ENCODE peak calls at places on chromosomes 5 and 9, in eight cellular contexts. K, A, T, X, B, Z, I and F are unnamed samples. For H3K9me3, the result is how much of the 10 kb centered on the place peaks cover.

GRCh38 chr9:71677209-71677608 is 91.1 kb downstream of the CEMIP2 start:
- DNase-seq in A (no peak), I (no peak), Z (no peak), B (no peak), T (no peak), X (no peak), K (no peak), F (no peak)

GRCh38 chr9:86549434-86549833 is 195.2 kb upstream of the TUT7 start:
- DNase-seq in K (peak), X (no peak), B (no peak), A (no peak), T (no peak), Z (no peak), I (peak), F (no peak)

GRCh38 chr9:89549031-89549644 is 51.2 kb upstream of the SEMA4D start:
- DNase-seq in B (peak), K (peak), Z (peak), T (peak), X (peak), I (peak), A (peak), F (peak)

GRCh38 chr9:6757132-6757987 is at the start of gene KDM4C:
- DNase-seq in I (peak), Z (peak), X (peak), T (peak), A (peak), K (peak), B (peak), F (peak)

GRCh38 chr5:68299575-68299974 is 84.0 kb downstream of the PIK3R1 start:
- DNase-seq in I (peak), B (no peak), A (no peak), T (no peak), Z (no peak), X (no peak), K (no peak), F (no peak)

GRCh38 chr9:131670247-131670681 is 69.6 kb downstream of the RAPGEF1 start:
- DNase-seq in B (no peak), K (no peak), A (no peak), T (no peak), Z (no peak), X (peak), I (no peak), F (no peak)

GRCh38 chr5:134122530-134122929 is 8.0 kb downstream of the TCF7 start:
- DNase-seq in B (no peak), I (no peak), Z (peak), A (no peak), K (no peak), T (no peak), X (no peak), F (peak)

GRCh38 chr5:154575869-154576806 is 98.1 kb upstream of the HAND1 start:
- DNase-seq in X (no peak), K (no peak), A (no peak), B (no peak), I (peak), Z (no peak), T (peak), F (no peak)

GRCh38 chr5:68376931-68377330 is 161.4 kb downstream of the PIK3R1 start:
- DNase-seq in K (peak), A (no peak), X (no peak), Z (no peak), I (peak), T (no peak), B (no peak), F (no peak)

GRCh38 chr9:115362101-115362500 is 244.1 kb upstream of the TNC start:
- DNase-seq in A (no peak), T (no peak), B (no peak), I (no peak), X (no peak), K (no peak), Z (no peak), F (no peak)

GRCh38 chr9:123074627-123075026 is 41.2 kb downstream of the GPR21 start:
- DNase-seq in T (no peak), A (no peak), Z (no peak), K (no peak), X (no peak), I (no peak), B (no peak), F (no peak)

GRCh38 chr5:173010547-173011464 is 27.2 kb downstream of the ATP6V0E1 start:
- DNase-seq in B (no peak), K (peak), Z (no peak), A (peak), T (peak), I (no peak), X (peak), F (no peak)

GRCh38 chr5:411728-412127 is 31.2 kb upstream of the EXOC3 start:
- DNase-seq in T (no peak), B (peak), I (no peak), K (no peak), X (no peak), Z (no peak), A (no peak), F (no peak)

GRCh38 chr5:116824751-116825438 is 250.3 kb upstream of the SEMA6A start:
- DNase-seq in K (no peak), I (no peak), X (no peak), Z (no peak), A (no peak), B (no peak), T (no peak), F (no peak)

GRCh38 chr5:176771102-176771845 is 39.1 kb upstream of the UNC5A start:
- DNase-seq in B (no peak), A (no peak), Z (no peak), K (no peak), X (no peak), T (no peak), I (no peak), F (no peak)

GRCh38 chr9:15373201-15373530 is 49.5 kb upstream of the SNAPC3 start:
- DNase-seq in T (no peak), A (no peak), X (no peak), K (peak), B (no peak), Z (no peak), I (peak), F (no peak)

GRCh38 chr9:123376218-123377071 is 20.4 kb downstream of the CRB2 start:
- DNase-seq in Z (no peak), X (no peak), T (no peak), I (no peak), K (no peak), A (no peak), B (no peak), F (no peak)

GRCh38 chr5:177275883-177276282 is 27.6 kb downstream of the RAB24 start:
- DNase-seq in T (no peak), B (no peak), I (no peak), X (no peak), A (no peak), K (no peak), Z (no peak), F (no peak)

GRCh38 chr5:179355976-179356968 is 11.0 kb upstream of the ADAMTS2 start:
- DNase-seq in K (peak), B (peak), A (no peak), T (no peak), I (peak), X (peak), Z (no peak), F (no peak)

GRCh38 chr9:7316967-7317366 is 482.6 kb downstream of the DMAC1 start:
- DNase-seq in T (no peak), K (no peak), A (no peak), I (no peak), B (no peak), X (no peak), Z (no peak), F (no peak)

GRCh38 chr5:112186401-112186990 is 232.6 kb downstream of the EPB41L4A start:
- DNase-seq in T (peak), I (peak), Z (no peak), X (peak), K (peak), B (no peak), A (no peak), F (no peak)

GRCh38 chr5:124162782-124163532 is 583.5 kb downstream of the ZNF608 start:
- DNase-seq in A (no peak), T (no peak), I (peak), B (no peak), Z (no peak), K (no peak), X (no peak), F (no peak)

GRCh38 chr5:33315170-33315569 is 125.6 kb upstream of the TARS1 start:
- DNase-seq in X (no peak), B (no peak), K (peak), I (peak), A (no peak), Z (no peak), T (no peak), F (no peak)

GRCh38 chr5:131579917-131580671 is 54.9 kb downstream of the RAPGEF6 start:
- DNase-seq in K (no peak), Z (no peak), X (no peak), A (no peak), B (no peak), I (no peak), T (no peak), F (no peak)

GRCh38 chr5:56025303-56025885 is 30.6 kb upstream of the IL6ST start:
- DNase-seq in Z (no peak), T (peak), B (no peak), K (no peak), A (no peak), I (peak), X (no peak), F (no peak)

GRCh38 chr5:128632264-128632663 is 94.2 kb upstream of the FBN2 start:
- DNase-seq in B (no peak), I (no peak), K (peak), A (no peak), X (no peak), Z (no peak), T (no peak), F (no peak)

GRCh38 chr5:136522217-136522956 is 157.0 kb upstream of the TRPC7 start:
- DNase-seq in X (no peak), K (no peak), Z (no peak), T (no peak), B (no peak), A (no peak), I (no peak), F (no peak)

GRCh38 chr5:1743769-1744085 is 55.9 kb downstream of the MRPL36 start:
- DNase-seq in I (no peak), B (no peak), X (no peak), Z (no peak), A (no peak), K (no peak), T (no peak), F (no peak)

GRCh38 chr9:23342296-23342695 is 483.7 kb downstream of the ELAVL2 start:
- DNase-seq in X (no peak), I (peak), B (no peak), A (no peak), T (no peak), Z (no peak), K (peak), F (no peak)

GRCh38 chr5:126600631-126601511 is at the start of gene PHAX:
- DNase-seq in X (peak), T (peak), I (peak), K (peak), A (peak), B (peak), Z (peak), F (peak)

GRCh38 chr9:3342159-3342777 is 183.5 kb downstream of the RFX3 start:
- DNase-seq in A (no peak), T (no peak), X (no peak), I (peak), Z (no peak), K (peak), B (no peak), F (no peak)

GRCh38 chr9:97046228-97046627 is 7.3 kb upstream of the CTSV start:
- DNase-seq in K (peak), Z (no peak), I (no peak), X (no peak), B (peak), T (peak), A (no peak), F (no peak)

GRCh38 chr5:9015250-9015936 is 530.5 kb downstream of the SEMA5A start:
- DNase-seq in I (peak), A (no peak), K (peak), Z (no peak), X (no peak), T (no peak), B (no peak), F (no peak)

GRCh38 chr9:120710110-120710981 is 3.9 kb downstream of the MEGF9 start:
- DNase-seq in B (no peak), Z (peak), X (no peak), K (peak), T (no peak), I (peak), A (no peak), F (no peak)

GRCh38 chr5:54718647-54719046 is 201.1 kb downstream of the SNX18 start:
- DNase-seq in Z (no peak), A (no peak), T (no peak), I (no peak), B (no peak), X (peak), K (peak), F (no peak)

DNA sequence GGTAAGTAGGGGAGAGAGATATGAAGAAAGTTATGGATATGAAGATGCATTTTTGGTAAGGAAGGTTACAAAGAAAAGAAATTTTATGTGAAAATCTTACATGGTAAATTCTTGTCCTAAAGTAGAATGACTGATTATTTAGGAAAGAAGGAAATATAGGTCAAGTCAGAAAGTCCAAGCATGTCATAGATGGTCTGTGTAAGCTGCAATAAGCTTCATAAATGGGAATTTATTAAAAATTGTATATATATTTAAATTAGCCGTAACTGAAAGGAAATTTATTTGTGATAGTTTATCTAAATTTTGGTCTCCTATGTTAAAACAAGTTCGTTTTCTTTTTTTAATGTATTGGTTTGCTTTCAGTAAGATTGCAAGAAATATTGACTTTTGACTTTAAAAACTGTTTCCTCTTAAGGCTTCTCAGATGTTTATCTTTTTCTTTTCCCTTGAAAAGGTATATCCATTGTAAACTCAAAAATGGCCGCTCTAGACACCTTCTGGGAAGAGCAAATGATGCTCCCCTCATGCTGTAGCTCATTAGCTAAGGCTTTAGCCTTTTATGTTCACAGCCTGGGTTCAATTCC is 46.8 kb upstream of the HAPLN1 start:
- DNase-seq in B (no peak), I (no peak), K (no peak), X (no peak), A (peak), Z (no peak), T (no peak), F (no peak)
- H3K9me3 ChIP-seq in B (under half), I (under half), K (under half), X (under half), A (under half), Z (under half), T (under half), F (under half)

DNA sequence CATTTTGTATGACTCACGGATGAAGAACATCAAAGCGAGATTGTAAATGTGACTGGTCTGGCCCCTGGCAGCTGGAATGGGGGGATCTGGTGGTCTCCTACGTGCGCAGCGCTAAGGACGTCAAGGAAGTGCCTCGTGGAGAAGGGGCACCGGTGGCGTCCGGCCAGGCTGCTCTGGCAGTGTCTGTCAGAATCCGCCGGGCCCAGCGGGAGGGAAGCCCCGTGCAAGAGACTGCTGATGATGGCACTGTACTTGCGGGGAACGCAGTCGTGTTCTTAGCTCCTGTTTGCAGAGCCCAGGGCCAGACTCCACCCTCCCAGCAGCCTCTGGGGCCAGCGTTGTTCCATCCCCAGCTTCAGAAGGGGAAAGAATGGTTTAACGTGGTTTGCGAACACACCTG is 75.5 kb downstream of the COL5A1 start:
- DNase-seq in K (no peak), A (no peak), I (no peak), X (no peak), B (no peak), T (no peak), Z (no peak), F (no peak)
- H3K9me3 ChIP-seq in K (under half), A (under half), I (under half), X (under half), B (under half), T (under half), Z (under half), F (under half)

GRCh38 chr5:25160851-25161348 is 516.1 kb upstream of the CDH10 start:
- DNase-seq in X (no peak), T (no peak), A (no peak), K (no peak), Z (no peak), B (no peak), I (no peak), F (no peak)
- H3K9me3 ChIP-seq in X (under half), T (under half), A (under half), K (under half), Z (under half), B (under half), I (under half), F (under half)

GRCh38 chr5:18653216-18653752 is 1019.0 kb downstream of the TAF11L14 start:
- DNase-seq in K (no peak), I (no peak), X (no peak), B (no peak), A (no peak), Z (no peak), T (no peak), F (no peak)

DNA sequence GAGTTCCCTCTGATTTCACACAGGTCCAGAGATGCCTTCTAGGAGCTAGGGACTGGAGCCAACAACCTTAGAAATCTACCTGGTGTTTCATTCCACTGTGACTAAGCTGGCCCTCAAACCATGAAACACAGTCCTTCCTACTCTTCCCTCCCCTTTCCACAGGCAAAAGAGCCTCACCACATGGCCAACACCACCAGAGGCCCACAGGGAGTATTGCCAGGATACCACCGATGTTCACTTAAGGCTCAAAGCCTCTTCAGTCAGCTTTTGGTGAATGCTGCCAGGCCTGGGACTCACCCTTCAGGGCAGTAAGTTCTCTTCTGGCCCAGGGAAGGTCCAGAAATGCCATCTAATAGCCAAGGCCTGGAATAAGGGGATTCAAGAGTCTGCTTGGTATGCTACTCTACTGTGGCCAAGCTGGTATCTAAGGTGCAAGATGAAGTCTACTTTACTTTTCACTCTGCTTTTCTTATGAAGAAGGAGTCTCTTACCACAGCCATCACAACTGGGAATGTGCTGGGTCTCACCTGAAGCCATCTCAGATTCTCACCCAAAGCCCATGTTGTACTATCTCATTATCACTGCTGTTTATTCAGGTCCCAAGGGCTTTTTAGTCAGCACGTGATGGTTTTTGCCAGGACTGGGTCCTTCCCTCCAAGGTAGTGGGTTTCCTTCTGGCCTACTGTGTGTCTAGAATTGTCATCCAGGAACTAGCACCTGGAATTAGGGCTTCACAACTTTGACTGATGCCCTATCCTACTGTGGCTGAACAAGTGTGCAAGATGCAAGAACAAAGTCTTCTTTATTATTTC is 1018.4 kb downstream of the TAF11L14 start:
- DNase-seq in Z (no peak), K (no peak), B (no peak), X (no peak), I (no peak), A (no peak), T (no peak), F (no peak)
- H3K9me3 ChIP-seq in Z (under half), K (under half), B (under half), X (under half), I (under half), A (under half), T (under half), F (under half)

GRCh38 chr9:137705443-137705863 is 86.6 kb downstream of the EHMT1 start:
- DNase-seq in X (no peak), T (no peak), K (no peak), A (no peak), B (no peak), I (no peak), Z (peak), F (no peak)

GRCh38 chr9:137703842-137704508 is 85.2 kb downstream of the EHMT1 start:
- DNase-seq in A (no peak), X (no peak), K (peak), I (no peak), Z (no peak), T (no peak), B (peak), F (no peak)

GRCh38 chr9:137705906-137706305 is 87.1 kb downstream of the EHMT1 start:
- DNase-seq in K (no peak), A (no peak), T (no peak), I (no peak), Z (no peak), X (no peak), B (no peak), F (no peak)

GRCh38 chr9:137700911-137701310 is 82.1 kb downstream of the EHMT1 start:
- DNase-seq in A (no peak), T (no peak), B (no peak), X (no peak), K (no peak), Z (no peak), I (no peak), F (no peak)

GRCh38 chr9:137702615-137703379 is 84.0 kb downstream of the EHMT1 start:
- DNase-seq in X (no peak), Z (no peak), B (no peak), T (no peak), A (no peak), I (no peak), K (no peak), F (no peak)
- H3K9me3 ChIP-seq in X (under half), Z (under half), B (under half), T (under half), A (under half), I (under half), K (under half), F (under half)

GRCh38 chr5:160199410-160199911 is 29.8 kb upstream of the FABP6 start:
- DNase-seq in K (peak), A (peak), I (peak), T (peak), X (peak), B (peak), Z (peak), F (peak)
- H3K9me3 ChIP-seq in K (under half), A (under half), I (under half), T (under half), X (under half), B (under half), Z (under half), F (under half)

GRCh38 chr9:112642126-112642525 is 75.8 kb downstream of the INIP start:
- DNase-seq in A (no peak), K (no peak), X (no peak), I (no peak), Z (no peak), B (no peak), T (no peak), F (no peak)
- H3K9me3 ChIP-seq in A (under half), K (under half), X (under half), I (under half), Z (under half), B (under half), T (under half), F (under half)

GRCh38 chr9:108634164-108634563 is 221.6 kb downstream of the ACTL7B start:
- DNase-seq in I (peak), T (no peak), X (no peak), B (no peak), K (peak), A (no peak), Z (no peak), F (no peak)
- H3K9me3 ChIP-seq in I (under half), T (under half), X (under half), B (under half), K (under half), A (under half), Z (under half), F (under half)